ENCODE peak calls at places on chromosome 19, in nine cellular contexts. N is HT1080; G is NCI-H2171; Y is esophagus squamous epithelium; E is PC-9; U is cardiac fibroblast; P is activated T-helper 1 cell treated with anti-CD3 and anti-CD28 coated beads, Interleukin-12 subunit alpha, Interleukin-12 subunit beta, Interleukin-2, Interleukin-4 antibody, amounts not matched to agents 30 ng/mL and 10 ng/mL and 1 ng/mL, durations not matched to agents 14 hours and 24 hours and 36 hours; R is EL; X is amniotic epithelial cell. T is an unnamed sample.
A peak's percentile ranks its signal among the peaks of the same experiment; 100 is the strongest.

GRCh38 chr19:3146677-3147100 is 10.9 kb downstream of the GNA15 start:
- DNase-seq in E (peak; percentile 37), X (no peak), N (no peak), G (no peak), P (peak; percentile 53), R (no peak), U (no peak), Y (no peak), T (no peak)

GRCh38 chr19:55147408-55148251 is 1.4 kb downstream of the TNNT1 start:
- DNase-seq in X (no peak), G (no peak), Y (no peak), E (peak; percentile 25), R (no peak), N (no peak), U (no peak), P (no peak), T (peak; percentile 41)

GRCh38 chr19:35164418-35164817 is 9.9 kb downstream of the FXYD5 start:
- DNase-seq in U (no peak), N (peak; percentile 97), R (peak; percentile 74), G (no peak), E (no peak), Y (no peak), P (no peak), X (no peak), T (peak; percentile 80)

GRCh38 chr19:31103228-31103627 is 246.0 kb downstream of the TSHZ3 start:
- DNase-seq in E (no peak), U (no peak), Y (no peak), X (no peak), G (no peak), R (no peak), N (no peak), P (no peak), T (no peak)

GRCh38 chr19:19329199-19329598 is 8.6 kb downstream of the MAU2 start:
- DNase-seq in X (no peak), U (peak; percentile 34), Y (no peak), R (no peak), P (no peak), G (no peak), E (no peak), N (no peak), T (no peak)

GRCh38 chr19:44112802-44113137 is 429 bp upstream of the ZNF225 start:
- DNase-seq in X (no peak), R (no peak), Y (no peak), P (no peak), U (no peak), E (no peak), G (no peak), N (no peak), T (no peak)

GRCh38 chr19:19562665-19563347 is 24.7 kb downstream of the CILP2 start:
- DNase-seq in R (no peak), E (no peak), P (no peak), X (no peak), Y (no peak), U (no peak), G (no peak), N (no peak), T (no peak)

GRCh38 chr19:4587527-4587926 is 28.0 kb upstream of the SEMA6B start:
- DNase-seq in E (no peak), R (no peak), X (no peak), G (no peak), Y (no peak), U (no peak), P (no peak), N (no peak), T (no peak)

GRCh38 chr19:2650515-2650914 is 52.0 kb downstream of the GNG7 start:
- DNase-seq in P (no peak), X (no peak), N (no peak), R (no peak), E (no peak), G (no peak), U (no peak), Y (no peak), T (no peak)

GRCh38 chr19:43634877-43635560 is 4.6 kb downstream of the CADM4 start:
- DNase-seq in U (peak; percentile 61), P (no peak), X (peak; percentile 28), Y (no peak), E (no peak), N (no peak), G (no peak), R (peak; percentile 30), T (no peak)

GRCh38 chr19:47377801-47378200 is 28.7 kb downstream of the DHX34 start:
- DNase-seq in E (no peak), U (no peak), Y (no peak), N (no peak), P (no peak), R (no peak), X (no peak), G (no peak), T (no peak)

GRCh38 chr19:912181-913079 is 589 bp downstream of the R3HDM4 start:
- DNase-seq in U (no peak), G (no peak), X (peak; percentile 33), P (no peak), E (no peak), R (no peak), N (no peak), Y (no peak), T (no peak)

GRCh38 chr19:30227661-30228112 is 144.5 kb upstream of the ZNF536 start:
- DNase-seq in N (peak; percentile 38), E (peak; percentile 18), X (peak; percentile 10), G (peak; percentile 68), P (peak; percentile 55), U (peak; percentile 53), R (peak; percentile 64), Y (no peak), T (peak; percentile 47)

GRCh38 chr19:38392707-38393308 is 4.3 kb downstream of the SPRED3 start:
- DNase-seq in R (peak; percentile 53), G (no peak), P (no peak), N (peak; percentile 33), U (peak; percentile 53), Y (no peak), X (peak; percentile 69), E (no peak), T (peak; percentile 50)

GRCh38 chr19:42281175-42282035 is 12.4 kb downstream of the CIC start:
- DNase-seq in E (peak; percentile 46), N (peak; percentile 67), X (peak; percentile 66), U (peak; percentile 22), P (no peak), G (peak; percentile 36), Y (no peak), R (peak; percentile 47), T (no peak)

GRCh38 chr19:45250832-45251451 is at the start of gene MARK4:
- DNase-seq in X (peak; percentile 42), G (peak; percentile 78), Y (no peak), N (peak; percentile 20), E (peak; percentile 40), U (peak; percentile 53), P (peak; percentile 40), R (peak; percentile 62), T (peak; percentile 15)

GRCh38 chr19:46404884-46405658 is 8.3 kb downstream of the CCDC8 start:
- DNase-seq in R (peak; percentile 43), X (peak; percentile 74), U (no peak), Y (no peak), P (no peak), E (no peak), N (no peak), G (peak; percentile 55), T (no peak)

GRCh38 chr19:5719274-5719960 is 529 bp downstream of the LONP1 start:
- DNase-seq in N (no peak), E (no peak), Y (no peak), U (peak; percentile 26), X (peak; percentile 13), P (peak; percentile 8), G (peak; percentile 19), R (peak; percentile 39), T (no peak)

GRCh38 chr19:41398042-41398403 is 405 bp downstream of the BCKDHA start:
- DNase-seq in R (no peak), N (no peak), Y (no peak), X (no peak), G (no peak), U (no peak), P (no peak), E (no peak), T (no peak)

GRCh38 chr19:14432817-14433453 is at the start of gene PKN1:
- DNase-seq in E (peak; percentile 66), U (no peak), G (peak; percentile 64), X (no peak), Y (no peak), N (no peak), R (peak; percentile 56), P (peak; percentile 47), T (peak; percentile 7)

GRCh38 chr19:53771133-53771532 is 53.0 kb downstream of the NLRP12 start:
- DNase-seq in G (no peak), E (peak; percentile 75), P (no peak), Y (no peak), X (no peak), N (no peak), U (no peak), R (no peak), T (no peak)

GRCh38 chr19:51600940-51601575 is 29.1 kb downstream of the SIGLEC5 start:
- DNase-seq in X (no peak), N (no peak), R (no peak), P (no peak), U (no peak), G (no peak), Y (no peak), E (no peak), T (no peak)

GRCh38 chr19:33350538-33351309 is 22.8 kb upstream of the CEBPG start:
- DNase-seq in E (peak; percentile 16), X (no peak), G (no peak), P (no peak), Y (no peak), U (peak; percentile 79), R (peak; percentile 45), N (no peak), T (no peak)

GRCh38 chr19:54094601-54095000 is 6.0 kb downstream of the OSCAR start:
- DNase-seq in Y (no peak), E (no peak), G (no peak), U (no peak), R (no peak), N (no peak), P (no peak), X (no peak), T (no peak)

GRCh38 chr19:15293751-15294505 is 38.4 kb downstream of the BRD4 start:
- DNase-seq in N (no peak), E (no peak), G (no peak), X (peak; percentile 72), R (no peak), U (peak; percentile 76), Y (no peak), P (no peak), T (no peak)

GRCh38 chr19:57512845-57513244 is 13.1 kb downstream of the ZNF773 start:
- DNase-seq in N (no peak), Y (no peak), G (no peak), P (no peak), R (no peak), U (peak; percentile 28), E (no peak), X (peak; percentile 47), T (peak; percentile 47)

GRCh38 chr19:45469132-45469834 is 1.5 kb downstream of the FOSB start:
- DNase-seq in U (peak; percentile 93), Y (peak; percentile 62), N (peak; percentile 93), X (peak; percentile 88), P (peak; percentile 92), R (peak; percentile 94), G (peak; percentile 97), E (peak; percentile 95), T (peak; percentile 92)

GRCh38 chr19:39515551-39516191 is 732 bp downstream of the SELENOV start:
- DNase-seq in G (no peak), U (no peak), Y (no peak), R (no peak), X (no peak), N (no peak), P (no peak), E (no peak), T (no peak)